ENCODE peak calls at places on chromosomes 13 and 19, in ten cellular contexts. K is left lung, I is kidney, M is uterus, Q is pancreas, Z is transverse colon, W is fibroblast of lung, J is neuronal stem cell, Y is PC-3, D is adipocyte. U is an unnamed sample.

GRCh38 chr13:51550151-51550550 is 34.1 kb upstream of the WDFY2 start:
- DNase-seq in K (no peak), I (no peak), M (no peak), Q (no peak), Z (no peak), W (no peak), J (no peak), Y (no peak), D (no peak), U (no peak)

GRCh38 chr19:51251453-51251790 is 542 bp downstream of the SIGLECL1 start:
- DNase-seq in K (no peak), I (no peak), M (no peak), Q (no peak), Z (no peak), W (no peak), J (no peak), Y (no peak), D (no peak), U (no peak)

GRCh38 chr19:33125929-33126388 is 6.0 kb upstream of the WDR88 start:
- DNase-seq in K (peak; percentile 71), I (no peak), M (peak; percentile 40), Q (no peak), Z (peak; percentile 46), W (peak; percentile 75), J (peak; percentile 54), Y (peak; percentile 58), D (peak; percentile 84), U (peak; percentile 33)

GRCh38 chr13:33053397-33054066 is 37.3 kb downstream of the KL start:
- DNase-seq in K (no peak), I (no peak), M (no peak), Q (no peak), Z (no peak), W (no peak), J (no peak), Y (no peak), D (peak; percentile 13), U (no peak)

GRCh38 chr13:75725784-75726183 is 89.7 kb downstream of the LMO7 start:
- DNase-seq in K (no peak), I (no peak), M (no peak), Q (no peak), Z (no peak), W (no peak), J (no peak), Y (peak; percentile 17), D (no peak), U (no peak)

GRCh38 chr19:57096640-57097361 is 23.0 kb upstream of the USP29 start:
- DNase-seq in K (no peak), I (no peak), M (no peak), Q (no peak), Z (no peak), W (no peak), J (no peak), Y (no peak), D (peak; percentile 43), U (no peak)

GRCh38 chr19:18905058-18905456 is 9.1 kb upstream of the CERS1 start:
- DNase-seq in K (no peak), I (no peak), M (no peak), Q (no peak), Z (no peak), W (no peak), J (no peak), Y (no peak), D (no peak), U (no peak)

GRCh38 chr19:53927745-53928144 is 18.7 kb downstream of the CACNG7 start:
- DNase-seq in K (no peak), I (no peak), M (no peak), Q (no peak), Z (no peak), W (peak; percentile 62), J (peak; percentile 65), Y (peak; percentile 78), D (peak; percentile 74), U (peak; percentile 29)

GRCh38 chr19:1026189-1027019 is at the start of gene CNN2:
- DNase-seq in K (peak; percentile 95), I (peak; percentile 94), M (peak; percentile 85), Q (peak; percentile 90), Z (peak; percentile 87), W (peak; percentile 77), J (peak; percentile 83), Y (peak; percentile 66), D (peak; percentile 93), U (peak; percentile 75)

GRCh38 chr13:99974939-99975561 is 3.5 kb upstream of the ZIC5 start:
- DNase-seq in K (peak; percentile 55), I (no peak), M (no peak), Q (no peak), Z (no peak), W (no peak), J (no peak), Y (no peak), D (no peak), U (no peak)

GRCh38 chr19:7506385-7507328 is 9.2 kb upstream of the ZNF358 start:
- DNase-seq in K (peak; percentile 97), I (peak; percentile 96), M (peak; percentile 42), Q (peak; percentile 95), Z (peak; percentile 94), W (peak; percentile 88), J (peak; percentile 77), Y (peak; percentile 99), D (peak; percentile 29), U (peak; percentile 72)

GRCh38 chr19:29074579-29074978 is 138.4 kb downstream of the UQCRFS1 start:
- DNase-seq in K (no peak), I (no peak), M (no peak), Q (no peak), Z (no peak), W (no peak), J (no peak), Y (no peak), D (no peak), U (no peak)

GRCh38 chr19:29076161-29076560 is 136.8 kb downstream of the UQCRFS1 start:
- DNase-seq in K (no peak), I (no peak), M (no peak), Q (no peak), Z (no peak), W (no peak), J (no peak), Y (no peak), D (no peak), U (no peak)

GRCh38 chr19:29075149-29075548 is 137.8 kb downstream of the UQCRFS1 start:
- DNase-seq in K (no peak), I (peak; percentile 9), M (no peak), Q (no peak), Z (no peak), W (no peak), J (no peak), Y (no peak), D (no peak), U (no peak)

GRCh38 chr19:29079331-29079730 is 133.6 kb downstream of the UQCRFS1 start:
- DNase-seq in K (no peak), I (no peak), M (no peak), Q (no peak), Z (no peak), W (no peak), J (peak; percentile 30), Y (no peak), D (no peak), U (no peak)

DNA sequence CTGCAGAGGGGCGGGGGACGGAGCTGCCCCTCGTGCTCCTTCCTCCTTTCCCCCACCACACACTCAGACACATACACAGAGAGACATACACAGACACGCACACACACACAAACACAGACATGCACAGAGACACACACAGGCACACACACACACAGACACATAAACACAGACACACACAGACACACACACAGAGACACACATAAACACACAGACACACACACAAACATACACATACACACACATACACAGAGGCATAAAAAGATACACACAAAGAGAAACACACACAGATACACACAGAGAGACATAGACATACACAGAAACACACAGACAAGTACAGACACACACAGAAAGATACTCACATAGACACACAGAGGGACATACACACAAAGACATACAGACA is 136.0 kb downstream of the UQCRFS1 start:
- DNase-seq in K (no peak), I (no peak), M (no peak), Q (no peak), Z (no peak), W (no peak), J (no peak), Y (no peak), D (no peak), U (no peak)
- H3K4me1 ChIP-seq in K (no peaks in the 10 kb centered on the region), I (no peaks in the 10 kb centered on the region), M (no peaks in the 10 kb centered on the region), Q (no peaks in the 10 kb centered on the region), Z (no peaks in the 10 kb centered on the region), W (no peaks in the 10 kb centered on the region), J (no peaks in the 10 kb centered on the region), Y (no peaks in the 10 kb centered on the region), D (no peaks in the 10 kb centered on the region), U (no peaks in the 10 kb centered on the region)

DNA sequence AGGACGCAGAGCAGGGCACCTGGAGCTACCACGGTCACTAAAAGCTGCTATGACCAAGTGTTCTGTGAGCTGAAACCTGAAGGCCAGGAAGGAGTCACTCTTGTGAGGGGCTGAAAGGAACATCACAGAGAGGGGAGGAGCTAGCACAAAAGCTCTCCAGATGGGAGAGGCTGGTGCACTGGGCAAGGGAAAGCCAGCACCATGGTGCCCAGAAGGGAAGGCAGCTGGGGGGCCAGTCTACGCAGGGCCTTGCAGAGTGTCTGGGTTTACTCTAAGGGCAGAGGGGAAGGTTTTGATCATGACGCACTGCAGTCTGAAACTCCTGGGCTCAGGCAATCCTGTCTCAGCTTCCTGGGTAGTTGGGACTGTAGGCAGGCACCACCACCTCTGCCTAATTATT is 4.1 kb upstream of the ZNF580 start:
- DNase-seq in K (no peak), I (peak; percentile 39), M (no peak), Q (peak; percentile 37), Z (no peak), W (no peak), J (no peak), Y (no peak), D (no peak), U (no peak)
- H3K4me1 ChIP-seq in K (peaks cover 70% of the 10 kb centered on the region), I (peaks cover 31% of the 10 kb centered on the region), M (peaks cover 30% of the 10 kb centered on the region), Q (peaks cover 13% of the 10 kb centered on the region), Z (peaks cover 58% of the 10 kb centered on the region), W (peaks cover 12% of the 10 kb centered on the region), J (peaks cover 17% of the 10 kb centered on the region), Y (peaks cover 21% of the 10 kb centered on the region), D (peaks cover 49% of the 10 kb centered on the region), U (peaks cover 23% of the 10 kb centered on the region)

GRCh38 chr13:110523838-110524237 is 37.7 kb downstream of the RAB20 start:
- DNase-seq in K (no peak), I (no peak), M (no peak), Q (peak; percentile 48), Z (no peak), W (no peak), J (no peak), Y (no peak), D (no peak), U (no peak)
- H3K4me1 ChIP-seq in K (peaks cover 99% of the 10 kb centered on the region), I (peaks cover 59% of the 10 kb centered on the region), M (no peaks in the 10 kb centered on the region), Q (peaks cover 51% of the 10 kb centered on the region), Z (peaks cover 87% of the 10 kb centered on the region), W (no peaks in the 10 kb centered on the region), J (peaks cover 5% of the 10 kb centered on the region), Y (peaks cover 18% of the 10 kb centered on the region), D (peaks cover 45% of the 10 kb centered on the region), U (peaks cover 26% of the 10 kb centered on the region)

GRCh38 chr13:98564204-98564603 is 12.7 kb downstream of the STK24 start:
- DNase-seq in K (no peak), I (no peak), M (no peak), Q (no peak), Z (no peak), W (no peak), J (no peak), Y (no peak), D (no peak), U (no peak)
- H3K4me1 ChIP-seq in K (peaks cover 69% of the 10 kb centered on the region), I (peaks cover 43% of the 10 kb centered on the region), M (peaks cover 18% of the 10 kb centered on the region), Q (peaks cover 16% of the 10 kb centered on the region), Z (peaks cover 96% of the 10 kb centered on the region), W (peaks cover 4% of the 10 kb centered on the region), J (no peaks in the 10 kb centered on the region), Y (peaks cover 10% of the 10 kb centered on the region), D (peaks cover 25% of the 10 kb centered on the region), U (peaks cover 18% of the 10 kb centered on the region)

GRCh38 chr19:16542045-16542893 is at the start of gene CHERP:
- DNase-seq in K (peak; percentile 98), I (peak; percentile 98), M (peak; percentile 95), Q (peak; percentile 97), Z (peak; percentile 95), W (peak; percentile 93), J (peak; percentile 95), Y (peak; percentile 96), D (peak; percentile 98), U (peak; percentile 90)
- H3K4me1 ChIP-seq in K (peaks cover 52% of the 10 kb centered on the region), I (peaks cover 11% of the 10 kb centered on the region), M (peaks cover 18% of the 10 kb centered on the region), Q (peaks cover 18% of the 10 kb centered on the region), Z (peaks cover 35% of the 10 kb centered on the region), W (peaks cover 6% of the 10 kb centered on the region), J (peaks cover 2% of the 10 kb centered on the region), Y (peaks cover 16% of the 10 kb centered on the region), D (peaks cover 23% of the 10 kb centered on the region), U (peaks cover 6% of the 10 kb centered on the region)

U was measured in mammary epithelial cell.